ENCODE peak calls at places on chromosomes 7 and 10, in nine cellular contexts. Q is astrocyte of the spinal cord, S is body of pancreas, W is neural progenitor cell, J is B cell, M is adrenal gland, X is AG04450, L is right atrium auricular region, A is A549. R is an unnamed sample.
A peak's percentile ranks its signal among the peaks of the same experiment; 100 is the strongest.

GRCh38 chr7:124457841-124458240 is 307.8 kb downstream of the GPR37 start:
- DNase-seq in X (no peak), Q (peak; percentile 46), W (no peak), L (no peak), A (no peak), J (no peak), M (no peak), S (no peak), R (no peak)

GRCh38 chr7:47992446-47992845 is 13.0 kb upstream of the HUS1 start:
- DNase-seq in J (no peak), W (no peak), M (no peak), X (no peak), A (no peak), S (no peak), Q (no peak), L (no peak), R (no peak)

GRCh38 chr7:132202541-132202940 is 373.7 kb downstream of the PLXNA4 start:
- DNase-seq in M (no peak), L (no peak), S (no peak), A (no peak), X (no peak), W (no peak), J (no peak), Q (no peak), R (no peak)

GRCh38 chr7:22356010-22356854 is 722 bp downstream of the RAPGEF5 start:
- DNase-seq in X (no peak), L (no peak), Q (no peak), A (no peak), S (peak; percentile 42), W (peak; percentile 42), M (no peak), J (no peak), R (no peak)

GRCh38 chr7:8015095-8015745 is 46.6 kb downstream of the GLCCI1 start:
- DNase-seq in Q (no peak), S (no peak), A (no peak), W (no peak), J (no peak), X (no peak), L (no peak), M (no peak), R (no peak)

GRCh38 chr10:117617664-117618063 is 75.1 kb downstream of the EMX2 start:
- DNase-seq in A (no peak), S (no peak), W (no peak), Q (no peak), X (no peak), M (no peak), J (no peak), L (peak; percentile 30), R (no peak)

GRCh38 chr10:580796-581195 is 108.7 kb downstream of the DIP2C start:
- DNase-seq in Q (peak; percentile 83), L (no peak), A (no peak), S (no peak), X (peak; percentile 70), W (no peak), M (peak; percentile 68), J (peak; percentile 7), R (peak; percentile 63)

GRCh38 chr10:71598673-71599072 is 120.9 kb downstream of the C10orf105 start:
- DNase-seq in J (no peak), X (no peak), W (no peak), S (peak; percentile 65), Q (peak; percentile 53), L (peak; percentile 91), M (peak; percentile 93), A (no peak), R (no peak)

GRCh38 chr10:66535418-66535817 is 390.4 kb upstream of the LRRTM3 start:
- DNase-seq in L (no peak), S (no peak), X (no peak), Q (no peak), A (no peak), W (no peak), M (no peak), J (no peak), R (no peak)

GRCh38 chr7:1597361-1597760 is 27.5 kb upstream of the PSMG3 start:
- DNase-seq in J (no peak), M (no peak), A (no peak), X (no peak), W (no peak), L (no peak), Q (no peak), S (no peak), R (no peak)

GRCh38 chr10:78555128-78555527 is 513.6 kb upstream of the ZMIZ1 start:
- DNase-seq in M (no peak), S (no peak), X (no peak), A (no peak), Q (no peak), L (no peak), W (no peak), J (no peak), R (no peak)

GRCh38 chr10:105743343-105744056 is 1102.4 kb downstream of the SORCS3 start:
- DNase-seq in W (no peak), S (peak; percentile 28), M (no peak), J (no peak), L (no peak), X (no peak), A (no peak), Q (no peak), R (no peak)

GRCh38 chr10:75404335-75405200 is 3.0 kb upstream of the ZNF503 start:
- DNase-seq in Q (no peak), A (no peak), W (peak; percentile 80), M (peak; percentile 66), L (no peak), X (no peak), J (no peak), S (peak; percentile 68), R (no peak)

GRCh38 chr10:123103944-123104343 is 31.8 kb upstream of the HMX3 start:
- DNase-seq in W (no peak), X (no peak), L (no peak), J (no peak), S (no peak), Q (no peak), A (no peak), M (no peak), R (no peak)

GRCh38 chr10:83352588-83352987 is 786.7 kb upstream of the GHITM start:
- DNase-seq in J (no peak), A (no peak), M (no peak), L (no peak), X (no peak), W (no peak), Q (no peak), S (no peak), R (no peak)

GRCh38 chr7:26363465-26363864 is 71.8 kb downstream of the SNX10 start:
- DNase-seq in S (no peak), M (no peak), A (peak; percentile 8), Q (no peak), W (no peak), J (no peak), L (no peak), X (no peak), R (no peak)

GRCh38 chr7:142347091-142347490 is 89.2 kb upstream of the PRSS58 start:
- DNase-seq in J (no peak), M (no peak), W (no peak), S (no peak), L (no peak), Q (no peak), X (no peak), A (no peak), R (no peak)

GRCh38 chr7:101507791-101508252 is 121.3 kb downstream of the MYL10 start:
- DNase-seq in L (no peak), S (peak; percentile 45), Q (peak; percentile 28), X (no peak), J (peak; percentile 39), W (peak; percentile 92), M (no peak), A (peak; percentile 84), R (peak; percentile 13)

GRCh38 chr10:132515811-132516726 is 21.5 kb upstream of the INPP5A start:
- DNase-seq in A (no peak), J (no peak), M (peak; percentile 12), L (no peak), W (no peak), Q (no peak), S (peak; percentile 32), X (no peak), R (no peak)

GRCh38 chr10:68027429-68027828 is 47.7 kb downstream of the HERC4 start:
- DNase-seq in J (no peak), W (no peak), M (no peak), A (no peak), S (no peak), L (no peak), X (no peak), Q (no peak), R (no peak)

GRCh38 chr7:21028186-21028989 is 241.7 kb upstream of the SP8 start:
- DNase-seq in X (no peak), A (no peak), J (no peak), Q (peak; percentile 1), M (no peak), W (peak; percentile 86), L (no peak), S (no peak), R (no peak)

GRCh38 chr10:53997953-53998352 is 803.1 kb downstream of the PCDH15 start:
- DNase-seq in Q (no peak), M (no peak), A (no peak), L (no peak), X (no peak), W (peak; percentile 3), J (no peak), S (no peak), R (no peak)
- TF ChIP-seq CTCF in Q (no peak), M (no peak), A (no peak), L (peak; percentile 37), X (no peak), W (peak; percentile 56), J (no peak), S (no peak), R (peak; percentile 14)

DNA sequence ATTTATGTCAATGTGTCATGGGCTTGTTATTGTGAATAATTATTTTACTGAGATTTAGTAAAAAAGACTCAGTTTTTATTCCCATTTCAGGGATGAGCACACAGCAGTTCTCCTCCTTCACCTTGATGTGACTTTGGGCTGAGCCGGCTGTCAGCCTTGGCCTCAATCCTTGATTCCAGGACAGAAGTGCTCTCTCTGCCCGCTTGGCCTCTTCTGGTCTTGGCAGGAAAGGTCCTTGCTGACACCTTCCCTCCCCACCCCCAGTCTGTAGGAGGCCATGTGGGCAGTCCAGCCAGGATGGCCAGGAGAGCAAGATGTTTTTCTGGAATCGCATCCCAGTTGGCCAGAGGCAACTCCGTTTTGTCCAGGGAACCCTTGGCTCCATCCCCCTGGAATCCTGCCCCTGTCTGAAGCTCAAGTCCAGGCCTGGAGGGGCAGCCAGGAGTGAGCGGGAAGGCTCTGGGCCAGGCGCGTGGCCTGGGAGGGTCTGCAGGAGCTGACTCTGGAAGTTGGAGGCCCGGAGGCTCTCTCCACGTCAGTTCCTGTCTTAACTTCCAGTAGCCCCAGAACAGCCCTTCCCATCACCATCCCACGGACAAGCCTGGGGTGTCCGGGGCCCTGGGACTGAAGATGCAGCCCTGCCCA is 100.9 kb downstream of the PDGFA start:
- DNase-seq in A (no peak), J (no peak), Q (no peak), L (no peak), M (no peak), X (no peak), S (peak; percentile 4), W (no peak), R (no peak)
- TF ChIP-seq CTCF in A (no peak), J (no peak), Q (no peak), L (no peak), M (no peak), X (no peak), S (no peak), W (no peak), R (no peak)

GRCh38 chr10:7417103-7417623 is 6.3 kb upstream of the SFMBT2 start:
- DNase-seq in L (no peak), M (no peak), A (peak; percentile 59), Q (peak; percentile 67), S (no peak), J (no peak), W (peak; percentile 20), X (peak; percentile 7), R (peak; percentile 53)
- TF ChIP-seq CTCF in L (peak; percentile 70), M (peak; percentile 38), A (peak; percentile 81), Q (peak; percentile 52), S (peak; percentile 35), J (peak; percentile 77), W (peak; percentile 65), X (peak; percentile 57), R (peak; percentile 28)

GRCh38 chr10:14478639-14479038 is 147.9 kb upstream of the FRMD4A start:
- DNase-seq in A (peak; percentile 49), S (peak; percentile 92), M (peak; percentile 55), J (no peak), L (peak; percentile 72), Q (peak; percentile 91), X (peak; percentile 48), W (peak; percentile 82), R (peak; percentile 98)
- TF ChIP-seq CTCF in A (peak; percentile 48), S (peak; percentile 63), M (peak; percentile 59), J (no peak), L (peak; percentile 75), Q (peak; percentile 77), X (peak; percentile 73), W (peak; percentile 88), R (peak; percentile 78)

R was measured in astrocyte of the cerebellum.